ENCODE peak calls at places on chromosomes 12 and 14, in ten cellular contexts. K, C, L, X, V, N, Y, Q, U and H are unnamed samples.

GRCh38 chr12:62846506-62846905 is 88.4 kb downstream of the PPM1H start:
- DNase-seq in V (no peak), L (peak), K (no peak), U (no peak), Y (no peak), C (no peak), X (no peak), Q (no peak), N (no peak), H (no peak)

GRCh38 chr14:46861753-46862152 is 210.2 kb upstream of the RPL10L start:
- DNase-seq in Q (no peak), V (no peak), Y (no peak), X (no peak), K (no peak), L (no peak), U (no peak), C (no peak), N (no peak), H (no peak)

GRCh38 chr12:18643673-18644072 is 94.1 kb downstream of the PLCZ1 start:
- DNase-seq in Q (no peak), L (peak), N (no peak), Y (no peak), X (no peak), C (no peak), V (peak), U (no peak), K (peak), H (no peak)

GRCh38 chr12:6627598-6627997 is 8.2 kb downstream of the LPAR5 start:
- DNase-seq in Y (no peak), X (no peak), V (no peak), K (no peak), U (peak), L (no peak), Q (no peak), N (no peak), C (no peak), H (no peak)

GRCh38 chr12:131105736-131106356 is 152.1 kb downstream of the ADGRD1 start:
- DNase-seq in K (no peak), L (no peak), Y (peak), V (no peak), C (no peak), U (no peak), X (peak), Q (no peak), N (no peak), H (no peak)

GRCh38 chr12:48744251-48745008 is 27.9 kb upstream of the CCNT1 start:
- DNase-seq in Q (no peak), V (no peak), L (no peak), C (no peak), N (no peak), X (no peak), Y (no peak), K (no peak), U (no peak), H (no peak)

GRCh38 chr14:55605793-55606192 is 25.8 kb downstream of the KTN1 start:
- DNase-seq in Y (no peak), X (no peak), U (no peak), Q (no peak), C (no peak), K (no peak), V (no peak), N (no peak), L (no peak), H (peak)

GRCh38 chr14:79587875-79588274 is 623.4 kb downstream of the DIO2 start:
- DNase-seq in U (no peak), Q (no peak), X (no peak), Y (no peak), N (no peak), L (no peak), V (no peak), K (no peak), C (no peak), H (no peak)

GRCh38 chr14:23061995-23062394 is 4.7 kb upstream of the CDH24 start:
- DNase-seq in L (peak), U (no peak), Y (no peak), N (peak), Q (peak), V (peak), K (peak), C (no peak), X (peak), H (peak)

GRCh38 chr12:104579716-104580495 is 123.2 kb downstream of the CHST11 start:
- DNase-seq in Q (no peak), U (no peak), L (no peak), Y (no peak), V (no peak), X (no peak), N (no peak), K (no peak), C (no peak), H (no peak)

GRCh38 chr12:29309320-29309902 is 71.6 kb downstream of the ERGIC2 start:
- DNase-seq in Y (no peak), X (no peak), V (peak), U (no peak), C (no peak), K (peak), Q (no peak), L (peak), N (no peak), H (peak)

GRCh38 chr12:57242691-57243454 is 8.1 kb downstream of the STAC3 start:
- DNase-seq in Q (peak), V (peak), C (peak), L (peak), X (no peak), N (no peak), Y (peak), U (peak), K (peak), H (peak)

GRCh38 chr12:5273709-5274108 is 158.2 kb upstream of the NTF3 start:
- DNase-seq in V (no peak), Q (no peak), K (no peak), X (no peak), U (no peak), C (no peak), Y (no peak), L (no peak), N (no peak), H (no peak)

GRCh38 chr12:95551305-95551704 is at the start of gene USP44:
- DNase-seq in Q (no peak), X (no peak), C (no peak), N (no peak), L (no peak), V (no peak), Y (no peak), U (no peak), K (no peak), H (no peak)

GRCh38 chr14:99247091-99247729 is 24.8 kb downstream of the BCL11B start:
- DNase-seq in Y (no peak), C (no peak), V (no peak), X (no peak), L (no peak), U (no peak), K (no peak), Q (no peak), N (no peak), H (no peak)

GRCh38 chr12:115623764-115624334 is 653.6 kb downstream of the MED13L start:
- DNase-seq in N (no peak), V (no peak), U (no peak), C (no peak), Q (no peak), K (peak), L (no peak), X (no peak), Y (peak), H (no peak)

GRCh38 chr14:29759521-29760340 is 167.9 kb downstream of the PRKD1 start:
- DNase-seq in Q (no peak), V (no peak), X (no peak), K (peak), L (no peak), Y (no peak), C (no peak), U (no peak), N (no peak), H (no peak)

GRCh38 chr12:32025906-32026305 is 66.7 kb downstream of the RESF1 start:
- DNase-seq in Q (no peak), N (no peak), Y (no peak), C (no peak), K (no peak), V (no peak), L (no peak), U (no peak), X (peak), H (no peak)

GRCh38 chr12:5803532-5803931 is 141.5 kb downstream of the ANO2 start:
- DNase-seq in X (no peak), Y (no peak), C (no peak), N (no peak), K (no peak), U (no peak), V (no peak), L (no peak), Q (no peak), H (no peak)

GRCh38 chr14:64500088-64500487 is 3.5 kb downstream of the ZBTB25 start:
- DNase-seq in Y (no peak), N (no peak), V (no peak), C (no peak), Q (no peak), K (no peak), X (no peak), L (no peak), U (no peak), H (no peak)

GRCh38 chr12:93089805-93090569 is 160.9 kb upstream of the EEA1 start:
- DNase-seq in N (peak), Q (peak), C (no peak), X (no peak), Y (no peak), K (peak), V (peak), U (no peak), L (peak), H (peak)

GRCh38 chr12:95959107-95959506 is 16.0 kb downstream of the AMDHD1 start:
- DNase-seq in L (peak), K (peak), N (no peak), U (no peak), Y (no peak), V (no peak), C (no peak), X (no peak), Q (peak), H (peak)

GRCh38 chr14:20440882-20441281 is 4.9 kb upstream of the KLHL33 start:
- DNase-seq in C (no peak), K (no peak), Q (no peak), Y (no peak), U (no peak), V (no peak), L (no peak), X (no peak), N (no peak), H (no peak)

GRCh38 chr12:116164976-116165425 is 112.5 kb downstream of the MED13L start:
- DNase-seq in N (no peak), C (no peak), X (no peak), U (no peak), Q (no peak), V (no peak), L (peak), Y (no peak), K (peak), H (peak)

GRCh38 chr12:56296207-56296785 is 3.8 kb downstream of the CS start:
- DNase-seq in K (no peak), N (no peak), Y (no peak), U (no peak), X (no peak), V (no peak), L (no peak), C (no peak), Q (no peak), H (no peak)

GRCh38 chr12:39892146-39892545 is 213.7 kb downstream of the SLC2A13 start:
- DNase-seq in X (no peak), K (no peak), Y (peak), N (no peak), V (no peak), L (no peak), C (no peak), U (no peak), Q (no peak), H (no peak)

GRCh38 chr14:22572562-22573058 is 16.4 kb downstream of the DAD1 start:
- DNase-seq in Q (no peak), C (no peak), K (peak), N (no peak), Y (no peak), X (no peak), V (peak), U (no peak), L (peak), H (no peak)